ENCODE peak calls at places on chromosomes 2 and 18, in five cellular contexts. One of them, this sample, is unnamed.

GRCh38 chr2:69579561-69579960 is 64.0 kb downstream of the AAK1 start:
- DNase-seq in CD8-positive, alpha-beta memory T cell: no peak
- DNase-seq in T-cell: no peak
- DNase-seq in C1 segment of cervical spinal cord: no peak
- DNase-seq in pancreas: no peak
- DNase-seq in this sample: no peak

GRCh38 chr2:7014201-7014640 is 97.0 kb downstream of the RNF144A start:
- DNase-seq in CD8-positive, alpha-beta memory T cell: no peak
- DNase-seq in T-cell: peak
- DNase-seq in C1 segment of cervical spinal cord: peak
- DNase-seq in pancreas: no peak
- DNase-seq in this sample: no peak

GRCh38 chr2:30663321-30663720 is 143.9 kb downstream of the CAPN13 start:
- DNase-seq in CD8-positive, alpha-beta memory T cell: no peak
- DNase-seq in T-cell: no peak
- DNase-seq in C1 segment of cervical spinal cord: no peak
- DNase-seq in pancreas: no peak
- DNase-seq in this sample: no peak

GRCh38 chr2:196696423-196697073 is 57.0 kb downstream of the CCDC150 start:
- DNase-seq in CD8-positive, alpha-beta memory T cell: no peak
- DNase-seq in T-cell: no peak
- DNase-seq in C1 segment of cervical spinal cord: no peak
- DNase-seq in pancreas: no peak
- DNase-seq in this sample: no peak

GRCh38 chr2:11077411-11077810 is 77.9 kb upstream of the SLC66A3 start:
- DNase-seq in CD8-positive, alpha-beta memory T cell: no peak
- DNase-seq in T-cell: no peak
- DNase-seq in C1 segment of cervical spinal cord: no peak
- DNase-seq in pancreas: no peak
- DNase-seq in this sample: no peak

GRCh38 chr2:240326246-240326645 is 109.2 kb upstream of the GPC1 start:
- DNase-seq in CD8-positive, alpha-beta memory T cell: no peak
- DNase-seq in T-cell: no peak
- DNase-seq in C1 segment of cervical spinal cord: no peak
- DNase-seq in pancreas: no peak
- DNase-seq in this sample: no peak

GRCh38 chr2:237894396-237894979 is 35.1 kb downstream of the RAMP1 start:
- DNase-seq in CD8-positive, alpha-beta memory T cell: peak
- DNase-seq in T-cell: no peak
- DNase-seq in C1 segment of cervical spinal cord: no peak
- DNase-seq in pancreas: no peak
- DNase-seq in this sample: no peak

GRCh38 chr18:58393295-58393694 is 235.6 kb downstream of the ALPK2 start:
- DNase-seq in CD8-positive, alpha-beta memory T cell: no peak
- DNase-seq in T-cell: no peak
- DNase-seq in C1 segment of cervical spinal cord: no peak
- DNase-seq in pancreas: no peak
- DNase-seq in this sample: no peak

GRCh38 chr2:180257247-180257646 is 250.2 kb upstream of the CWC22 start:
- DNase-seq in CD8-positive, alpha-beta memory T cell: no peak
- DNase-seq in T-cell: no peak
- DNase-seq in C1 segment of cervical spinal cord: no peak
- DNase-seq in pancreas: no peak
- DNase-seq in this sample: no peak

GRCh38 chr2:236867441-236868260 is 218.0 kb upstream of the COPS8 start:
- DNase-seq in CD8-positive, alpha-beta memory T cell: no peak
- DNase-seq in T-cell: no peak
- DNase-seq in C1 segment of cervical spinal cord: no peak
- DNase-seq in pancreas: no peak
- DNase-seq in this sample: no peak

GRCh38 chr2:189412330-189412953 is 28.8 kb upstream of the WDR75 start:
- DNase-seq in CD8-positive, alpha-beta memory T cell: peak
- DNase-seq in T-cell: peak
- DNase-seq in C1 segment of cervical spinal cord: peak
- DNase-seq in pancreas: peak
- DNase-seq in this sample: no peak

GRCh38 chr2:233075966-233076339 is 15.8 kb downstream of the INPP5D start:
- DNase-seq in CD8-positive, alpha-beta memory T cell: peak
- DNase-seq in T-cell: no peak
- DNase-seq in C1 segment of cervical spinal cord: peak
- DNase-seq in pancreas: no peak
- DNase-seq in this sample: no peak

GRCh38 chr18:6724331-6724730 is 5.2 kb upstream of the ARHGAP28 start:
- DNase-seq in CD8-positive, alpha-beta memory T cell: no peak
- DNase-seq in T-cell: no peak
- DNase-seq in C1 segment of cervical spinal cord: no peak
- DNase-seq in pancreas: no peak
- DNase-seq in this sample: no peak

GRCh38 chr2:229731916-229732315 is 17.6 kb upstream of the DNER start:
- DNase-seq in CD8-positive, alpha-beta memory T cell: no peak
- DNase-seq in T-cell: no peak
- DNase-seq in C1 segment of cervical spinal cord: no peak
- DNase-seq in pancreas: no peak
- DNase-seq in this sample: no peak

GRCh38 chr2:101400048-101400447 is 12.7 kb upstream of the CREG2 start:
- DNase-seq in CD8-positive, alpha-beta memory T cell: no peak
- DNase-seq in T-cell: no peak
- DNase-seq in C1 segment of cervical spinal cord: no peak
- DNase-seq in pancreas: no peak
- DNase-seq in this sample: no peak

GRCh38 chr2:85681354-85681728 is 12.8 kb upstream of the GNLY start:
- DNase-seq in CD8-positive, alpha-beta memory T cell: no peak
- DNase-seq in T-cell: no peak
- DNase-seq in C1 segment of cervical spinal cord: no peak
- DNase-seq in pancreas: no peak
- DNase-seq in this sample: no peak

GRCh38 chr2:29305762-29306161 is 190.5 kb downstream of the CLIP4 start:
- DNase-seq in CD8-positive, alpha-beta memory T cell: no peak
- DNase-seq in T-cell: no peak
- DNase-seq in C1 segment of cervical spinal cord: no peak
- DNase-seq in pancreas: no peak
- DNase-seq in this sample: no peak

GRCh38 chr2:50556934-50557575 is 474.9 kb downstream of the NRXN1 start:
- DNase-seq in CD8-positive, alpha-beta memory T cell: no peak
- DNase-seq in T-cell: no peak
- DNase-seq in C1 segment of cervical spinal cord: no peak
- DNase-seq in pancreas: no peak
- DNase-seq in this sample: no peak

GRCh38 chr2:143787674-143788073 is 658.5 kb downstream of the ARHGAP15 start:
- DNase-seq in CD8-positive, alpha-beta memory T cell: no peak
- DNase-seq in T-cell: no peak
- DNase-seq in C1 segment of cervical spinal cord: no peak
- DNase-seq in pancreas: no peak
- DNase-seq in this sample: no peak

GRCh38 chr2:141887363-141887762 is 243.5 kb downstream of the LRP1B start:
- DNase-seq in CD8-positive, alpha-beta memory T cell: no peak
- DNase-seq in T-cell: no peak
- DNase-seq in C1 segment of cervical spinal cord: no peak
- DNase-seq in pancreas: no peak
- DNase-seq in this sample: no peak

GRCh38 chr18:55857409-55857808 is 269.4 kb upstream of the TCF4 start:
- DNase-seq in CD8-positive, alpha-beta memory T cell: no peak
- DNase-seq in T-cell: no peak
- DNase-seq in C1 segment of cervical spinal cord: no peak
- DNase-seq in pancreas: no peak
- DNase-seq in this sample: no peak

GRCh38 chr2:75560768-75561565 is at the start of gene EVA1A:
- DNase-seq in CD8-positive, alpha-beta memory T cell: no peak
- DNase-seq in T-cell: no peak
- DNase-seq in C1 segment of cervical spinal cord: peak
- DNase-seq in pancreas: peak
- DNase-seq in this sample: no peak

GRCh38 chr2:217643814-217644301 is 358.9 kb downstream of the TNS1 start:
- DNase-seq in CD8-positive, alpha-beta memory T cell: no peak
- DNase-seq in T-cell: no peak
- DNase-seq in C1 segment of cervical spinal cord: no peak
- DNase-seq in pancreas: no peak
- DNase-seq in this sample: no peak

GRCh38 chr2:195498839-195499490 is 158.1 kb upstream of the SLC39A10 start:
- DNase-seq in CD8-positive, alpha-beta memory T cell: no peak
- DNase-seq in T-cell: no peak
- DNase-seq in C1 segment of cervical spinal cord: no peak
- DNase-seq in pancreas: no peak
- DNase-seq in this sample: no peak

GRCh38 chr2:40348038-40348437 is 103.9 kb downstream of the SLC8A1 start:
- DNase-seq in CD8-positive, alpha-beta memory T cell: no peak
- DNase-seq in T-cell: no peak
- DNase-seq in C1 segment of cervical spinal cord: no peak
- DNase-seq in pancreas: no peak
- DNase-seq in this sample: no peak

GRCh38 chr2:43073373-43073772 is 153.0 kb downstream of the ZFP36L2 start:
- DNase-seq in CD8-positive, alpha-beta memory T cell: no peak
- DNase-seq in T-cell: no peak
- DNase-seq in C1 segment of cervical spinal cord: no peak
- DNase-seq in pancreas: no peak
- DNase-seq in this sample: no peak

GRCh38 chr2:127427376-127428056 is 9.3 kb downstream of the PROC start:
- DNase-seq in CD8-positive, alpha-beta memory T cell: no peak
- DNase-seq in T-cell: no peak
- DNase-seq in C1 segment of cervical spinal cord: no peak
- DNase-seq in pancreas: no peak
- DNase-seq in this sample: no peak

GRCh38 chr2:124489686-124490085 is 464.6 kb downstream of the CNTNAP5 start:
- DNase-seq in CD8-positive, alpha-beta memory T cell: no peak
- DNase-seq in T-cell: no peak
- DNase-seq in C1 segment of cervical spinal cord: no peak
- DNase-seq in pancreas: no peak
- DNase-seq in this sample: no peak

GRCh38 chr2:58032751-58033055 is 13.9 kb upstream of the VRK2 start:
- DNase-seq in CD8-positive, alpha-beta memory T cell: no peak
- DNase-seq in T-cell: no peak
- DNase-seq in C1 segment of cervical spinal cord: no peak
- DNase-seq in pancreas: no peak
- DNase-seq in this sample: no peak

GRCh38 chr2:120887844-120888243 is 152.2 kb downstream of the GLI2 start:
- DNase-seq in CD8-positive, alpha-beta memory T cell: no peak
- DNase-seq in T-cell: no peak
- DNase-seq in C1 segment of cervical spinal cord: peak
- DNase-seq in pancreas: no peak
- DNase-seq in this sample: no peak

GRCh38 chr18:67590571-67591141 is 74.1 kb upstream of the DSEL start:
- DNase-seq in CD8-positive, alpha-beta memory T cell: no peak
- DNase-seq in T-cell: no peak
- DNase-seq in C1 segment of cervical spinal cord: no peak
- DNase-seq in pancreas: no peak
- DNase-seq in this sample: no peak

GRCh38 chr2:84652430-84652829 is 136.1 kb downstream of the DNAH6 start:
- DNase-seq in CD8-positive, alpha-beta memory T cell: no peak
- DNase-seq in T-cell: no peak
- DNase-seq in C1 segment of cervical spinal cord: no peak
- DNase-seq in pancreas: no peak
- DNase-seq in this sample: no peak

GRCh38 chr2:179447839-179448447 is 183.3 kb upstream of the SESTD1 start:
- DNase-seq in CD8-positive, alpha-beta memory T cell: no peak
- DNase-seq in T-cell: no peak
- DNase-seq in C1 segment of cervical spinal cord: no peak
- DNase-seq in pancreas: no peak
- DNase-seq in this sample: no peak

GRCh38 chr2:240412211-240412830 is 23.1 kb upstream of the GPC1 start:
- DNase-seq in CD8-positive, alpha-beta memory T cell: no peak
- DNase-seq in T-cell: no peak
- DNase-seq in C1 segment of cervical spinal cord: no peak
- DNase-seq in pancreas: no peak
- DNase-seq in this sample: no peak

GRCh38 chr18:77030201-77030600 is 102.4 kb downstream of the MBP start:
- DNase-seq in CD8-positive, alpha-beta memory T cell: no peak
- DNase-seq in T-cell: no peak
- DNase-seq in C1 segment of cervical spinal cord: no peak
- DNase-seq in pancreas: no peak
- DNase-seq in this sample: no peak